ENCODE peak calls at places on chromosomes 2 and 18, in ten cellular contexts. O is progenitor cell of endocrine pancreas; C is ELR; S is endothelial cell; K is stimulated activated CD4-positive, alpha-beta T cell treated with anti-CD3 and anti-CD28 coated beads, Interleukin-2, amount 100 ng/mL, for 48 hours; U is choroid plexus epithelial cell; V is ecto neural progenitor cell; Z is activated T-cell treated with anti-CD3 and anti-CD28 coated beads, Interleukin-2, amount 50 U/mL, for 72 hours; H is stimulated activated CD8-positive, alpha-beta memory T cell treated with anti-CD3 and anti-CD28 coated beads, Interleukin-4, amount 100 ng/mL, for 4 hours; B is fibroblast of the aortic adventitia. J is an unnamed sample.

GRCh38 chr2:190044866-190045265 is 17.7 kb downstream of the MSTN start:
- DNase-seq in O (no peak), C (no peak), S (no peak), K (no peak), U (no peak), V (no peak), Z (no peak), H (no peak), B (no peak), J (no peak)

GRCh38 chr2:43738257-43738656 is 35.6 kb upstream of the DYNC2LI1 start:
- DNase-seq in O (no peak), C (no peak), S (no peak), K (no peak), U (no peak), V (no peak), Z (no peak), H (no peak), B (no peak), J (no peak)

GRCh38 chr18:48831113-48831759 is 119.5 kb downstream of the SMAD7 start:
- DNase-seq in O (no peak), C (no peak), S (no peak), K (no peak), U (no peak), V (peak; percentile 27), Z (peak; percentile 0), H (no peak), B (no peak), J (no peak)

GRCh38 chr2:189178726-189179606 is 595 bp downstream of the COL5A2 start:
- DNase-seq in O (no peak), C (peak; percentile 86), S (peak; percentile 9), K (no peak), U (peak; percentile 88), V (no peak), Z (no peak), H (no peak), B (peak; percentile 87), J (peak; percentile 61)

GRCh38 chr2:98757904-98758421 is 27.0 kb upstream of the MGAT4A start:
- DNase-seq in O (no peak), C (peak; percentile 92), S (no peak), K (no peak), U (peak; percentile 82), V (no peak), Z (peak; percentile 50), H (no peak), B (peak; percentile 97), J (no peak)

GRCh38 chr18:36075862-36076587 is 8.7 kb upstream of the RPRD1A start:
- DNase-seq in O (no peak), C (peak; percentile 90), S (no peak), K (no peak), U (peak; percentile 90), V (no peak), Z (no peak), H (no peak), B (peak; percentile 45), J (no peak)

GRCh38 chr2:109304731-109305470 is 175.9 kb downstream of the SH3RF3 start:
- DNase-seq in O (no peak), C (no peak), S (no peak), K (no peak), U (peak; percentile 43), V (no peak), Z (no peak), H (no peak), B (no peak), J (no peak)

GRCh38 chr2:44934024-44934423 is 7.5 kb upstream of the SIX3 start:
- DNase-seq in O (no peak), C (no peak), S (no peak), K (no peak), U (no peak), V (no peak), Z (no peak), H (no peak), B (no peak), J (peak; percentile 41)

GRCh38 chr18:9730786-9731185 is 22.7 kb downstream of the RAB31 start:
- DNase-seq in O (no peak), C (no peak), S (no peak), K (no peak), U (no peak), V (peak; percentile 7), Z (no peak), H (no peak), B (no peak), J (no peak)

J was measured in islet precursor cell.